ENCODE peak calls at places on chromosomes 16 and 17, in six cellular contexts. E is Panc1, A is GM12892, S is stomach, Z is endothelial cell of umbilical vein, P is GM12878. K is an unnamed sample.

GRCh38 chr16:55660776-55661175 is 5.0 kb downstream of the SLC6A2 start:
- DNase-seq in E (no peak), A (no peak), S (no peak), Z (no peak), P (no peak), K (no peak)

GRCh38 chr17:19238167-19238505 is 970 bp downstream of the EPN2 start:
- DNase-seq in E (no peak), A (no peak), S (peak), Z (peak), P (no peak), K (peak)

GRCh38 chr17:40068917-40069750 is 6.4 kb downstream of the THRA start:
- DNase-seq in E (no peak), A (no peak), S (peak), Z (peak), P (peak), K (peak)

GRCh38 chr17:73338050-73338491 is 26.3 kb upstream of the CDC42EP4 start:
- DNase-seq in E (no peak), A (no peak), S (no peak), Z (no peak), P (no peak), K (no peak)

GRCh38 chr17:75856062-75856681 is 1.0 kb upstream of the WBP2 start:
- DNase-seq in E (no peak), A (no peak), S (peak), Z (peak), P (no peak), K (peak)

GRCh38 chr16:87723224-87723619 is 42.6 kb downstream of the KLHDC4 start:
- DNase-seq in E (no peak), A (no peak), S (peak), Z (peak), P (peak), K (peak)

GRCh38 chr17:82767041-82767754 is 15.3 kb downstream of the TBCD start:
- DNase-seq in E (no peak), A (no peak), S (peak), Z (peak), P (no peak), K (peak)

GRCh38 chr17:54626146-54626703 is 274.4 kb upstream of the TOM1L1 start:
- DNase-seq in E (no peak), A (no peak), S (no peak), Z (no peak), P (no peak), K (no peak)

GRCh38 chr17:73030501-73030911 is 62.0 kb downstream of the SLC39A11 start:
- DNase-seq in E (no peak), A (no peak), S (peak), Z (no peak), P (no peak), K (no peak)

GRCh38 chr16:14050297-14051027 is 20.7 kb upstream of the MRTFB start:
- DNase-seq in E (no peak), A (no peak), S (no peak), Z (peak), P (no peak), K (no peak)

GRCh38 chr16:3458278-3458851 is 14.9 kb downstream of the NAA60 start:
- DNase-seq in E (no peak), A (no peak), S (no peak), Z (peak), P (no peak), K (peak)

GRCh38 chr17:13562271-13562800 is 39.4 kb downstream of the HS3ST3A1 start:
- DNase-seq in E (no peak), A (no peak), S (no peak), Z (no peak), P (no peak), K (no peak)

GRCh38 chr16:87387942-87388817 is 4.0 kb upstream of the MAP1LC3B start:
- DNase-seq in E (peak), A (peak), S (peak), Z (peak), P (peak), K (peak)

GRCh38 chr17:32488177-32488542 is 1.4 kb downstream of the CDK5R1 start:
- DNase-seq in E (no peak), A (no peak), S (no peak), Z (no peak), P (no peak), K (no peak)

GRCh38 chr17:38693700-38694329 is 11.3 kb upstream of the MLLT6 start:
- DNase-seq in E (no peak), A (no peak), S (peak), Z (no peak), P (no peak), K (peak)
- TF ChIP-seq POLR2AphosphoS5 in E (no peak), A (no peak), S (peak), Z (no peak), P (no peak), K (peak)

GRCh38 chr17:42683407-42684031 is 1.2 kb downstream of the CNTNAP1 start:
- DNase-seq in E (no peak), A (no peak), S (peak), Z (peak), P (no peak), K (peak)
- TF ChIP-seq POLR2AphosphoS5 in E (no peak), A (no peak), S (no peak), Z (no peak), P (no peak), K (no peak)

GRCh38 chr16:75415169-75415908 is 18.0 kb downstream of the CFDP1 start:
- DNase-seq in E (no peak), A (no peak), S (no peak), Z (no peak), P (no peak), K (no peak)
- TF ChIP-seq POLR2AphosphoS5 in E (no peak), A (no peak), S (no peak), Z (no peak), P (no peak), K (no peak)

DNA sequence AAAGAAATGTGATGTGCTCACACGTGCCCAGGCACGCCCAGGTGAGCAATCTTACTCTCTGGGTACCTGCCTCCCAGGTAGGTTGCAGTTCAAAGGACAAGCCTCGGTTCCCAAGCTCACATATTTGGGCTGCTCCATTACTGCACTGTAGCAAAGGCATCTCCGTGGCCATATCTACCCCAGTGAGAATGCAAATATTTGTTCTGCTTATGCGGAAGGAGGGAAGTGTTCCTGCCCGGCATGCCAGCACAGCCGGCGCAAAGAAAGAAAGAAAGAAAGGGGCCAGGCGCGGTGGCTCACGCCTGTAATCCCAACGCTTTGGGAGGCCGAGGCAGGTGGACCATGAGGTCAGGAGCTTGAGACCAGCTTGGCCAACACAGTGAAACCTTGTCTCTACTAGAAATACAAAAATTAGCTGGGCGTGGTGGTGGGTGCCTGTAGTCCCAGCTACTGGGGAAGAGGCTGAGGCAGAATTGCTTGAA is 30.7 kb downstream of the SLC43A2 start:
- DNase-seq in E (no peak), A (no peak), S (peak), Z (no peak), P (no peak), K (peak)
- TF ChIP-seq POLR2AphosphoS5 in E (no peak), A (no peak), S (peak), Z (no peak), P (no peak), K (no peak)

DNA sequence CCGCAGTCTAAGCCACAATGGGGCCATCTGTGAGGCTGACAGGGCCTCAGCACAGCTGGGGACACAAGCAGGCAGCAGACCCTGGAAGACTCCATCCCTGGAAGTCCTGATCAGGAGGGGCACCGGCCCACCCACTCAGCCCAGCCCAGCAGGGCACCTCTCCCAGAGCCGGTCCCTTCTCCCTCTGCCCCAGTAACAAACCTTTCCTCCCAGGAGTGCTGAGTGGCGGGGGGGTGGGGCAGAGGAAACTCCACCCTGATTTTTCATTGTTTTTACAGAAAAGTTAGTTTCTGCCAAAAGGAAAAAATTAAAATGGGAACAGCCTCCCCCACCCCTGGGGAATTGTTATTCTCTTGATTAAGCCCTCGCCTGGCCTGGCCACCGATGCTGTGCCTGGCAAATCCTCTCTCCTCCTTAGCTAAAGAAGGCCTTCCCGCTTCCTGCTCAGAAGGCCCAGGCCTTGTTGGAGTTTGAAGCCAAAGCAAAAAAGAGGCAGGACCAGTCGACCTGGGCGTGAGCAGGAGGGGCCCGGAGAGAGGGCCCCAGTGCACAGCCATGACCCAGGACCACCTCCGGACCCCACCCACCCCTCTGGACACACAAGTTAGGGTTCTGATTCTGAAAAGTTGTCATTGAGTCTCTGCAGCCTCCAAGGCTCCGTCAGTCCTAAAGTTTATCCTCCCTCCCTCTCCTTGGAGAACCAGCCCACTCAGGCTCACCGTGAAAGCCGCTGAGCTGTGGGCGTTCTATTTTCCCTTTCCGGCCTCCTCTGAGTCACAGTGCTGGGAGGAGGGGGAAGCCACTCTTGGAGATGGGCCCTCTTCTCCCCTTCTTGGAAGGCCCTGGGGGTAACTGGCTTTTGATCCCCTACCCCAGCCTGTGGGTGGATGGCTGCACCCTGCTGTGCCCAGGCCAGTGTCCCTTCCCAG is 128.4 kb upstream of the TNRC6C start:
- DNase-seq in E (no peak), A (no peak), S (no peak), Z (peak), P (no peak), K (no peak)
- TF ChIP-seq POLR2AphosphoS5 in E (no peak), A (no peak), S (no peak), Z (peak), P (no peak), K (no peak)

DNA sequence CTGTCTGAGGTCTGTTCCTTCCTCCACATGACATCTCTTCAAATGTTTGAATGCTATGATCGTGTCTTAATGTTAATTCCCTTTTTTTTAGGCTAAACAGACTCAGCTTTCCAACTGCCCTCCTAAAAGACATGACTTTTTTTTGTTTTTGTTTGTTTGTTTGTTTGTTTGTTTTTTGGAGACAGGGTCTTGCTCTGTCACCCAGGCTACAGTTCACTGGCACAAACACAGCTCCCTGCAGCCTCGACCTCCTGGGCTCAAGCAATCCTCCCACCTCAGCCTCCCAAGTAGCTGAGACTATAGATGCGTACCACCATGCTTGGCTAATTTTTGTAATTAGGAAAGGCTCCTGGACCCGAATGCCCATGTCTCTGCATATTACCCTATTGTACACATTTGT is 176.5 kb downstream of the ABCA8 start:
- DNase-seq in E (no peak), A (no peak), S (no peak), Z (no peak), P (no peak), K (no peak)
- TF ChIP-seq POLR2AphosphoS5 in E (no peak), A (no peak), S (no peak), Z (no peak), P (no peak), K (no peak)